ENCODE peak calls at places on chromosomes 2 and 18, in six cellular contexts. D is HCT116, M is A549, C is HepG2, E is GM12878, S is SK-N-SH. G is an unnamed sample.
A peak's percentile ranks its signal among the peaks of the same experiment; 100 is the strongest.

GRCh38 chr2:2232167-2232566 is 98.9 kb downstream of the MYT1L start:
- DNase-seq in C (no peak), M (no peak), E (no peak), S (no peak), D (no peak), G (no peak)

GRCh38 chr2:37350034-37350433 is 5.6 kb downstream of the QPCT start:
- DNase-seq in E (peak; percentile 44), M (peak; percentile 52), C (peak; percentile 67), S (no peak), D (no peak), G (peak; percentile 18)

GRCh38 chr2:138600732-138601437 is 99.3 kb downstream of the SPOPL start:
- DNase-seq in S (no peak), E (no peak), M (no peak), D (no peak), C (no peak), G (no peak)

GRCh38 chr2:10413488-10413887 is 34.6 kb downstream of the ODC1 start:
- DNase-seq in S (no peak), E (no peak), C (no peak), M (no peak), D (no peak), G (no peak)

GRCh38 chr18:3114456-3114855 is 101.5 kb upstream of the LPIN2 start:
- DNase-seq in C (no peak), M (no peak), E (no peak), S (no peak), D (no peak), G (no peak)

GRCh38 chr2:232464534-232464865 is 8.5 kb downstream of the ALPI start:
- DNase-seq in C (no peak), M (no peak), E (no peak), S (peak; percentile 37), D (no peak), G (no peak)

GRCh38 chr2:104969564-104969963 is 68.3 kb upstream of the MRPS9 start:
- DNase-seq in M (peak; percentile 14), S (no peak), C (no peak), D (peak; percentile 83), E (no peak), G (peak; percentile 30)

GRCh38 chr2:110655701-110656100 is 22.2 kb downstream of the BUB1 start:
- DNase-seq in M (no peak), C (no peak), E (no peak), S (no peak), D (no peak), G (no peak)

GRCh38 chr2:105287692-105288091 is 41.8 kb downstream of the TGFBRAP1 start:
- DNase-seq in E (peak; percentile 4), D (peak; percentile 16), S (peak; percentile 33), C (peak; percentile 21), M (peak; percentile 68), G (peak; percentile 80)

GRCh38 chr2:158394453-158394852 is 62.1 kb downstream of the CCDC148 start:
- DNase-seq in E (no peak), S (no peak), D (no peak), C (no peak), M (no peak), G (peak; percentile 25)

GRCh38 chr2:173150087-173150486 is 74.4 kb downstream of the MAP3K20 start:
- DNase-seq in M (no peak), D (no peak), S (no peak), C (no peak), E (no peak), G (no peak)

GRCh38 chr2:231386446-231386845 is 9.1 kb upstream of the B3GNT7 start:
- DNase-seq in E (no peak), C (no peak), S (no peak), D (no peak), M (no peak), G (no peak)

GRCh38 chr2:95700554-95700953 is 108.8 kb downstream of the TRIM43 start:
- DNase-seq in M (no peak), E (no peak), D (no peak), C (no peak), S (no peak), G (no peak)

GRCh38 chr2:187037310-187037709 is 188.3 kb upstream of the ZSWIM2 start:
- DNase-seq in M (no peak), C (no peak), D (no peak), E (no peak), S (no peak), G (no peak)

GRCh38 chr2:155442755-155443372 is 744.4 kb downstream of the KCNJ3 start:
- DNase-seq in M (no peak), S (no peak), C (no peak), E (no peak), D (peak; percentile 24), G (no peak)

GRCh38 chr18:7021994-7022840 is 95.4 kb downstream of the LAMA1 start:
- DNase-seq in E (no peak), M (peak; percentile 73), D (peak; percentile 15), C (peak; percentile 76), S (peak; percentile 83), G (no peak)

GRCh38 chr2:72917875-72918660 is 749 bp downstream of the EMX1 start:
- DNase-seq in S (peak; percentile 65), M (no peak), D (no peak), C (no peak), E (no peak), G (peak; percentile 65)

GRCh38 chr2:159101755-159102489 is 133.5 kb downstream of the TANC1 start:
- DNase-seq in C (no peak), M (no peak), E (no peak), S (no peak), D (no peak), G (no peak)

GRCh38 chr2:20150110-20150706 is 74.7 kb downstream of the SDC1 start:
- DNase-seq in C (no peak), S (no peak), M (no peak), E (no peak), D (no peak), G (no peak)

GRCh38 chr2:20148841-20149702 is 75.9 kb downstream of the SDC1 start:
- DNase-seq in D (no peak), S (no peak), E (no peak), M (no peak), C (no peak), G (peak; percentile 61)

GRCh38 chr2:20147351-20147750 is 77.6 kb downstream of the SDC1 start:
- DNase-seq in M (no peak), D (no peak), S (no peak), E (no peak), C (no peak), G (no peak)

GRCh38 chr2:20149703-20150030 is 75.3 kb downstream of the SDC1 start:
- DNase-seq in M (no peak), D (no peak), S (no peak), C (no peak), E (no peak), G (no peak)

DNA sequence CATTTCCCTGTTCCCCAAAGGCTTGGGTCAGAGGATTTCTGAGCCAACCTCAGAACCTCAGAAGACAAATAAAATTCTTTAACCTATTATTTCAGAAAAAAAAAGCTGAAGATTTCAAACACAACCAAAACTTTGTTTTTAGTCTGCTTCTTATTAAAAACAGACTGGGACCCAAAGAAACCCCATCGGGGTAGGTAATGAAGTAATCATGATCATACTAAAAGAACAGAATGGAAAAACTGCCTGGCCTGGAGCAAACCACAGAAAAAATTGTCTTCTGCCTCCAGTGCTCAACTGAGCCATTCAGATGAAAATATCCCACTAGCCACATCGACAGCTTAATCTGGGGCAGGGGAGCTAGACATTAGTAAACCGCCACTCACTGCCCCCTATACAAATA is 76.5 kb downstream of the SDC1 start:
- DNase-seq in S (no peak), D (no peak), C (no peak), M (no peak), E (no peak), G (no peak)
- H3K4me2 ChIP-seq in S (no peak overlapping the region), D (no peak overlapping the region), C (peak overlapping the region; percentile 70), M (no peak overlapping the region), E (no peak overlapping the region), G (peak overlapping the region; percentile 56)

GRCh38 chr2:165239826-165240618 is 808 bp downstream of the SCN2A start:
- DNase-seq in D (no peak), M (no peak), C (no peak), E (no peak), S (peak; percentile 16), G (no peak)
- TF ChIP-seq REST in D (no peak), M (no peak), C (no peak), E (no peak), S (no peak), G (no peak)

GRCh38 chr2:237182422-237183123 is 96.9 kb downstream of the COPS8 start:
- DNase-seq in S (no peak), M (no peak), D (no peak), C (no peak), E (no peak), G (no peak)

GRCh38 chr2:237181844-237182243 is 96.2 kb downstream of the COPS8 start:
- DNase-seq in S (no peak), E (no peak), D (peak; percentile 26), C (no peak), M (peak; percentile 89), G (no peak)

GRCh38 chr2:237184923-237185580 is 99.4 kb downstream of the COPS8 start:
- DNase-seq in M (no peak), C (no peak), S (no peak), D (no peak), E (no peak), G (no peak)

GRCh38 chr2:237180987-237181386 is 95.3 kb downstream of the COPS8 start:
- DNase-seq in S (no peak), C (no peak), E (no peak), M (no peak), D (no peak), G (no peak)

GRCh38 chr2:237184192-237184922 is 98.7 kb downstream of the COPS8 start:
- DNase-seq in D (peak; percentile 59), E (no peak), C (no peak), M (peak; percentile 87), S (no peak), G (no peak)
- H3K4me2 ChIP-seq in D (peak overlapping the region; percentile 78), E (no peak overlapping the region), C (no peak overlapping the region), M (peak overlapping the region; percentile 73), S (no peak overlapping the region), G (no peak overlapping the region)

GRCh38 chr18:59141294-59142068 is 1.8 kb downstream of the SEC11C start:
- DNase-seq in M (no peak), D (no peak), C (peak; percentile 97), S (no peak), E (no peak), G (no peak)
- TF ChIP-seq REST in M (no peak), D (no peak), C (no peak), S (no peak), E (no peak), G (no peak)

G was measured in GM23338.